ENCODE peak calls at places on chromosomes 2 and 18, in six cellular contexts. U, Q, Z, V, E and I are unnamed samples.

GRCh38 chr2:169711751-169712509 is 17.7 kb downstream of the PHOSPHO2 start:
- DNase-seq in U (no peak), Q (no peak), Z (peak), V (peak), E (no peak), I (no peak)

GRCh38 chr2:149894760-149895159 is 307.2 kb upstream of the MMADHC start:
- DNase-seq in U (no peak), Q (no peak), Z (no peak), V (no peak), E (no peak), I (no peak)

GRCh38 chr18:48613589-48613988 is 74.8 kb downstream of the CTIF start:
- DNase-seq in U (no peak), Q (no peak), Z (no peak), V (no peak), E (no peak), I (no peak)

GRCh38 chr2:196331143-196331542 is 159.8 kb upstream of the STK17B start:
- DNase-seq in U (no peak), Q (no peak), Z (peak), V (no peak), E (no peak), I (no peak)

GRCh38 chr18:41906528-41907256 is 48.3 kb upstream of the PIK3C3 start:
- DNase-seq in U (no peak), Q (no peak), Z (peak), V (peak), E (peak), I (peak)

GRCh38 chr18:4017479-4017878 is 437.6 kb downstream of the DLGAP1 start:
- DNase-seq in U (peak), Q (peak), Z (peak), V (no peak), E (no peak), I (peak)

GRCh38 chr2:71843391-71843850 is 304.2 kb downstream of the CYP26B1 start:
- DNase-seq in U (no peak), Q (no peak), Z (no peak), V (no peak), E (no peak), I (peak)

GRCh38 chr2:119431155-119431975 is at the start of gene TMEM37:
- DNase-seq in U (peak), Q (peak), Z (peak), V (peak), E (peak), I (peak)

GRCh38 chr2:69585855-69586560 is 57.5 kb downstream of the AAK1 start:
- DNase-seq in U (no peak), Q (no peak), Z (no peak), V (no peak), E (no peak), I (no peak)

GRCh38 chr18:22417496-22418188 is at the start of gene CTAGE1:
- DNase-seq in U (peak), Q (peak), Z (no peak), V (no peak), E (no peak), I (no peak)

GRCh38 chr2:158822212-158822611 is 27.1 kb downstream of the DAPL1 start:
- DNase-seq in U (no peak), Q (no peak), Z (no peak), V (no peak), E (no peak), I (no peak)

GRCh38 chr2:145380436-145381017 is 860.6 kb upstream of the ZEB2 start:
- DNase-seq in U (no peak), Q (no peak), Z (no peak), V (no peak), E (no peak), I (peak)

GRCh38 chr2:850429-850828 is 100.2 kb upstream of the SNTG2 start:
- DNase-seq in U (no peak), Q (no peak), Z (no peak), V (no peak), E (no peak), I (no peak)

GRCh38 chr2:150698016-150698661 is 210.7 kb upstream of the RND3 start:
- DNase-seq in U (no peak), Q (no peak), Z (no peak), V (no peak), E (no peak), I (no peak)

GRCh38 chr2:49332415-49332814 is 178.1 kb upstream of the FSHR start:
- DNase-seq in U (no peak), Q (no peak), Z (no peak), V (no peak), E (no peak), I (no peak)

GRCh38 chr2:129764376-129765325 is 214.8 kb upstream of the RAB6C start:
- DNase-seq in U (no peak), Q (no peak), Z (no peak), V (no peak), E (no peak), I (peak)

GRCh38 chr2:37323770-37324535 is 680 bp downstream of the PRKD3 start:
- DNase-seq in U (no peak), Q (no peak), Z (peak), V (peak), E (no peak), I (no peak)

GRCh38 chr2:240896871-240897692 is 1.1 kb upstream of the MAB21L4 start:
- DNase-seq in U (no peak), Q (no peak), Z (no peak), V (peak), E (no peak), I (no peak)

GRCh38 chr2:98378901-98379300 is 32.6 kb downstream of the CNGA3 start:
- DNase-seq in U (no peak), Q (no peak), Z (no peak), V (no peak), E (no peak), I (no peak)

GRCh38 chr2:241948901-241949735 is 79.6 kb downstream of the RTP5 start:
- DNase-seq in U (no peak), Q (no peak), Z (no peak), V (no peak), E (no peak), I (no peak)

GRCh38 chr18:31041346-31042067 is 1.0 kb downstream of the DSC3 start:
- DNase-seq in U (no peak), Q (peak), Z (no peak), V (no peak), E (no peak), I (no peak)

GRCh38 chr2:19544020-19544383 is 185.6 kb upstream of the OSR1 start:
- DNase-seq in U (no peak), Q (no peak), Z (no peak), V (no peak), E (no peak), I (no peak)

GRCh38 chr2:177264539-177265385 is at the start of gene NFE2L2:
- DNase-seq in U (peak), Q (peak), Z (peak), V (peak), E (peak), I (peak)

GRCh38 chr18:26312196-26312595 is 86.0 kb downstream of the TAF4B start:
- DNase-seq in U (no peak), Q (no peak), Z (no peak), V (no peak), E (no peak), I (no peak)

GRCh38 chr2:54099834-54100595 is 15.4 kb upstream of the ACYP2 start:
- DNase-seq in U (no peak), Q (no peak), Z (no peak), V (no peak), E (no peak), I (no peak)
- TF ChIP-seq MAX in U (no peak), Q (no peak), Z (no peak), V (no peak), E (no peak), I (no peak)

GRCh38 chr2:133776936-133777587 is 208.8 kb upstream of the NCKAP5 start:
- DNase-seq in U (no peak), Q (no peak), Z (no peak), V (no peak), E (no peak), I (no peak)

GRCh38 chr2:133773862-133774674 is 205.8 kb upstream of the NCKAP5 start:
- DNase-seq in U (no peak), Q (no peak), Z (no peak), V (no peak), E (no peak), I (no peak)

GRCh38 chr2:133769036-133769435 is 200.8 kb upstream of the NCKAP5 start:
- DNase-seq in U (no peak), Q (no peak), Z (no peak), V (no peak), E (no peak), I (no peak)

GRCh38 chr2:133777607-133778006 is 209.3 kb upstream of the NCKAP5 start:
- DNase-seq in U (no peak), Q (no peak), Z (no peak), V (no peak), E (no peak), I (peak)

DNA sequence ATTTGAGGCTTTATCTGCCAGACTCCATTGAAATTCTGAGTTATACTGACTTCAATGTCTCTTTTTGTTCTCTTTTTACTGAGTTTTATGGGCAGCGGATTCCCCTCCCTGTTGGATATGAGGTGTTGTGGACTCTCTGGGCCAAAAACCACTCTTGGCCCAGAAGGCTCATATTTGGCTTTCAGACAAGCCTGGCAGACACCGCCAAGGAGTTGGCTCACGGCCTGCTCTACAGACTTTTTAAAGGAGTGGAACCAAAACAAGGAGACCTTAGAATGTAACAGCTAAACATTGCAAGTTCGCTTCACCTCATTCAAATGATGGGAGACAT is 206.4 kb upstream of the NCKAP5 start:
- DNase-seq in U (no peak), Q (no peak), Z (no peak), V (no peak), E (no peak), I (no peak)
- TF ChIP-seq SP1 in U (no peak), Q (no peak), Z (no peak), V (no peak), E (no peak), I (no peak)

GRCh38 chr2:28393115-28393836 is 618 bp downstream of the FOSL2 start:
- DNase-seq in U (no peak), Q (peak), Z (peak), V (no peak), E (no peak), I (no peak)
- TF ChIP-seq MAX in U (no peak), Q (no peak), Z (peak), V (no peak), E (no peak), I (no peak)

GRCh38 chr2:72892506-72893173 is 5.4 kb downstream of the SPR start:
- DNase-seq in U (no peak), Q (peak), Z (no peak), V (peak), E (no peak), I (no peak)
- TF ChIP-seq SP1 in U (no peak), Q (no peak), Z (no peak), V (no peak), E (no peak), I (no peak)

GRCh38 chr2:200625317-200625716 is 39.5 kb downstream of the AOX1 start:
- DNase-seq in U (no peak), Q (no peak), Z (no peak), V (peak), E (no peak), I (no peak)
- TF ChIP-seq MAX in U (no peak), Q (no peak), Z (no peak), V (no peak), E (no peak), I (no peak)

GRCh38 chr2:17959833-17960232 is 81.4 kb downstream of the KCNS3 start:
- DNase-seq in U (no peak), Q (no peak), Z (no peak), V (no peak), E (no peak), I (no peak)
- TF ChIP-seq SP1 in U (no peak), Q (no peak), Z (no peak), V (no peak), E (no peak), I (no peak)

DNA sequence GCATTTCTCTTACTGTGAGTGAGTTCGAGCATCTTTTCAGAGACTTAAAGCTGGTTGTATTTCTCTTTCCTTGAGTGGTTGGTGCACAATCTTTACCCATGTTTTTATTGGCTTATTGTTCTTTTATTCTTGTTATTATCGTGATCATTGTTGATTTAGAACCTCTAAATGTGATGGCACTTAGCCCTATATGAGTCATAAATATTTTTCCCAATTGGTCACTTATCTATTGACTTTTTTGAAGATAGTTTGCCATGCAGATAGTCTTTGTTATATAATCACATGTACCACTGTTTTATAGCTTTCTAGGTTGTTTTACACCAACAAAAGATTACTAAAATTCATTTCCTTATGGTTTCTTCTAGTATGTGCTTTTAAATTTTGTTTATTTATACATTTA is 141.6 kb upstream of the MSH6 start:
- DNase-seq in U (no peak), Q (no peak), Z (no peak), V (no peak), E (no peak), I (no peak)
- TF ChIP-seq MAX in U (no peak), Q (no peak), Z (no peak), V (no peak), E (no peak), I (no peak)

DNA sequence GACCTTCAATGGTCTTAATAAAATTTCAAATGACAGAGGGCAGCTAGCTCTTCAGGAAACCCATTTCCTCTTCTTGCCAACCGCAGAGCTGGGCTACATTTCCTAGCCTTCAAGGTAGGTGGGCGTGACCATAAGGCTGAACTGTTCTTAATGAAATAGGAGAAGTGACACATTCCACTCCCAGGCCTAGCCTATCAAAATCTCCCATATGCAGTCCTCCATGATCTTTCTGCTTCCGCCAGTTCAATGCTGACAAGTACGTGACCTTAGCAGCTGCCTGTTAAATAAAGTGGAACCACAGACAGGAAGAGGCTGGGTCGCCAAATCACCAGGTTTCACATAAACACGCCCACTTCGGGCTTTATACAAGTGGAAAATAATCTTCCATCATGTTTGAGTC is 13.2 kb downstream of the SERPINE2 start:
- DNase-seq in U (no peak), Q (no peak), Z (peak), V (no peak), E (peak), I (no peak)
- TF ChIP-seq SP1 in U (no peak), Q (no peak), Z (no peak), V (no peak), E (no peak), I (no peak)

GRCh38 chr18:43800584-43800983 is 523.3 kb upstream of the SYT4 start:
- DNase-seq in U (no peak), Q (no peak), Z (no peak), V (no peak), E (no peak), I (no peak)

GRCh38 chr18:43805646-43806194 is 528.4 kb upstream of the SYT4 start:
- DNase-seq in U (no peak), Q (no peak), Z (no peak), V (no peak), E (no peak), I (no peak)
- TF ChIP-seq MAX in U (no peak), Q (no peak), Z (no peak), V (no peak), E (no peak), I (no peak)

DNA sequence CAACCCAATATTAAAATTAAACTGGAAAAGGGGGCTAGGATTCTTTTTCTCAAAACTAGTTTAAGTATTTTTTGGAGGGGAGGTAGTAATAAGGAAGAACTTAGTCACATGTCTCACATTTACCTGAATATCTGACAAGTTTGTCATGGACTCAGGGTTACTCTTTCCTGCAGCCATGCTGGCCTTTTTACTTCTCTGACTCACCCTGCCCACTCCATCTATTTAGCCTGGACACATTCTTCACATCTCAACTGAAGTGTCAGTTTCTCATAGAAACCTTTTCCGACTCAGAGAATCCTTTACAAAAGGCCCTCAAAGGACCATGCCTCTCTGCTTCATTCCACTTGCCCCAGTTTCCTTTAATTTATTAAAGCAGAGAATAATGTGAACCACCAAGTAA is 42.6 kb downstream of the SCN7A start:
- DNase-seq in U (no peak), Q (no peak), Z (no peak), V (no peak), E (no peak), I (no peak)
- TF ChIP-seq SP1 in U (no peak), Q (no peak), Z (no peak), V (no peak), E (no peak), I (no peak)